ENCODE peak calls at places on chromosomes 4 and X, in six cellular contexts. J is MCF 10A, W is cardiac fibroblast, R is esophagus squamous epithelium, C is testis, N is MM.1S. X is an unnamed sample.

GRCh38 chr4:59518005-59518823 is 1681.9 kb upstream of the ADGRL3 start:
- DNase-seq in C (no peak), N (no peak), R (no peak), J (no peak), W (no peak), X (no peak)

GRCh38 chrX:27336466-27337091 is 126.6 kb downstream of the PPP4R3C start:
- DNase-seq in R (no peak), N (peak; percentile 50), J (peak; percentile 46), C (peak; percentile 55), W (peak; percentile 25), X (peak; percentile 43)

GRCh38 chr4:38371391-38371851 is 292.6 kb upstream of the KLF3 start:
- DNase-seq in R (no peak), N (no peak), W (peak; percentile 27), J (peak; percentile 16), C (no peak), X (no peak)

GRCh38 chrX:154429708-154430107 is 1.2 kb downstream of the ATP6AP1 start:
- DNase-seq in J (no peak), R (no peak), C (peak; percentile 44), N (no peak), W (no peak), X (no peak)

GRCh38 chr4:53152467-53152866 is 213.4 kb downstream of the SCFD2 start:
- DNase-seq in N (no peak), C (no peak), R (no peak), W (no peak), J (no peak), X (no peak)

GRCh38 chr4:3709846-3710441 is 56.2 kb upstream of the ADRA2C start:
- DNase-seq in N (no peak), W (no peak), R (no peak), J (no peak), C (peak; percentile 30), X (no peak)

GRCh38 chrX:1649623-1650022 is 34.8 kb downstream of the ASMT start:
- DNase-seq in W (no peak), R (no peak), N (no peak), C (no peak), J (no peak), X (no peak)

GRCh38 chrX:22652596-22652995 is 347.2 kb upstream of the DDX53 start:
- DNase-seq in W (peak; percentile 64), N (no peak), R (no peak), C (peak; percentile 22), J (peak; percentile 13), X (no peak)

GRCh38 chr4:14308229-14308651 is 680.7 kb upstream of the BOD1L1 start:
- DNase-seq in R (no peak), J (peak; percentile 90), N (no peak), W (no peak), C (peak; percentile 42), X (no peak)

GRCh38 chr4:140012688-140013087 is 141.3 kb downstream of the MAML3 start:
- DNase-seq in W (peak; percentile 92), R (no peak), C (peak; percentile 50), J (peak; percentile 86), N (peak; percentile 10), X (peak; percentile 56)

GRCh38 chr4:71009091-71009490 is 15.6 kb downstream of the DCK start:
- DNase-seq in C (no peak), R (no peak), J (no peak), N (no peak), W (peak; percentile 61), X (no peak)

GRCh38 chr4:54227261-54228063 is 1.6 kb upstream of the PDGFRA start:
- DNase-seq in J (no peak), C (peak; percentile 69), N (no peak), R (no peak), W (peak; percentile 86), X (peak; percentile 47)

GRCh38 chrX:49292400-49293362 is 10.8 kb upstream of the GAGE10 start:
- DNase-seq in W (no peak), N (no peak), J (no peak), R (no peak), C (no peak), X (no peak)

GRCh38 chr4:13544556-13545393 is 467 bp upstream of the NKX3-2 start:
- DNase-seq in W (peak; percentile 61), J (peak; percentile 78), C (peak; percentile 79), R (no peak), N (no peak), X (peak; percentile 89)

GRCh38 chr4:173564461-173564860 is 34.4 kb upstream of the HAND2 start:
- DNase-seq in R (no peak), W (no peak), C (no peak), N (no peak), J (no peak), X (no peak)

GRCh38 chrX:148573119-148573518 is 72.7 kb downstream of the AFF2 start:
- DNase-seq in R (no peak), J (no peak), W (no peak), C (no peak), N (no peak), X (no peak)

GRCh38 chr4:40908297-40908696 is 158.5 kb downstream of the NSUN7 start:
- DNase-seq in J (peak; percentile 59), R (no peak), W (no peak), C (no peak), N (no peak), X (no peak)

GRCh38 chr4:113223001-113223400 is 173.5 kb downstream of the ANK2 start:
- DNase-seq in W (peak; percentile 0), R (no peak), J (no peak), C (no peak), N (no peak), X (no peak)

GRCh38 chr4:113222006-113222405 is 172.6 kb downstream of the ANK2 start:
- DNase-seq in R (no peak), W (peak; percentile 22), J (no peak), C (no peak), N (no peak), X (no peak)

DNA sequence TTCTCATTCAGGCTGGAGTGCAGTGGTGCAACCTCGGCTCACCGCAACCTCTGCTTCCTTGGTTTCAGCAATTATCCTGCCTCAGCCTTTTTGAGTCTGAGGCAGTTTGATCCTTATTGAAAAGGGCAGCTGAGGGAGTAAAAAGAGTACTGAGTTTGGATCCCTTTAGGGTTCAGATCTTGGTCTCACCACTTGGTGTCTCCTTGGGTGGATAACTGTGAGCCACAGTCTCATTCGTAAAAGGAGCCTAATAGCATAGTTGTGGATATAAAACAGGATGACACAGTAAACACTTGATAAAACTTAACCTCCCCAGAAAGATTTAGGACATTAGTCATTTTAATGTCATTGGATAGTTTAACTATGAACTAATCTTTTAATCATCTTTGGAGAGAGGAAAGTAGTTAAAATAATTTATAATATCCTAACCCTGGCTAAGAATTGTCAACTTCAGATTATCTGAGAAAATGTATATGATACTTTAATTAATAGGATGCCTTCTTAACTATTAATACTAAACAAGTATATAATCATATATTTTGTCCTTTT is 173.1 kb downstream of the ANK2 start:
- DNase-seq in R (no peak), W (peak; percentile 36), C (no peak), J (no peak), N (no peak), X (no peak)
- TF ChIP-seq CTCF in R (no peak), W (no peak), C (no peak), J (no peak), N (no peak), X (no peak)

GRCh38 chrX:112769034-112769433 is 71.6 kb downstream of the AMOT start:
- DNase-seq in J (no peak), N (no peak), R (no peak), C (no peak), W (no peak), X (no peak)

GRCh38 chrX:112774142-112774541 is 66.5 kb downstream of the AMOT start:
- DNase-seq in N (no peak), J (no peak), W (no peak), C (no peak), R (no peak), X (no peak)

GRCh38 chrX:112766774-112767173 is 73.9 kb downstream of the AMOT start:
- DNase-seq in C (no peak), R (no peak), J (no peak), N (no peak), W (no peak), X (no peak)

DNA sequence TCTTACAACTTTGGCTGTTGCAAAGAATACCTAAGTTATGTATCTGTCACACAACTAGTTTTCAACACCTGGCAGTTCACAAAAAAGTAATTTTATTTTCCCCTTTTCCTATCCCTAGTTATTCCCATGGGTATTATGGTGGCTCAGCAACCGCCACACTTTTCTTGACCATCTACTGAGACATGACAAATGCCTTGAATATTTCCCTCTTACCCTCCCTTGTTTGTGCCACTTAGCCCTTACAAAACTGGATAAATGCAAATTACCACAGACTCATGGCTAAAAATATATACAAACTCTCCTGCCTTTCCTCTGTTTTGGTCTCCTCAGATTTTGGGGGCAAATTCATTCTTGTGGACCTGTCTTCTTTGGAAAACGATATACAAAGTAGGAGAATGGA is 72.1 kb downstream of the AMOT start:
- DNase-seq in N (no peak), W (no peak), J (no peak), R (no peak), C (no peak), X (no peak)
- TF ChIP-seq CTCF in N (no peak), W (no peak), J (no peak), R (no peak), C (no peak), X (no peak)

GRCh38 chrX:143648705-143649104 is 12.8 kb upstream of the SLITRK4 start:
- DNase-seq in C (no peak), J (peak; percentile 69), R (no peak), N (peak; percentile 81), W (no peak), X (peak; percentile 12)
- TF ChIP-seq CTCF in C (no peak), J (peak; percentile 9), R (no peak), N (peak; percentile 64), W (no peak), X (no peak)

GRCh38 chr4:17115546-17115945 is 217.1 kb upstream of the LDB2 start:
- DNase-seq in W (no peak), C (no peak), J (no peak), N (no peak), R (no peak), X (no peak)

GRCh38 chr4:17111436-17111835 is 213.0 kb upstream of the LDB2 start:
- DNase-seq in R (no peak), J (no peak), C (no peak), W (no peak), N (no peak), X (no peak)

GRCh38 chr4:17109126-17109525 is 210.7 kb upstream of the LDB2 start:
- DNase-seq in N (no peak), J (no peak), W (no peak), C (no peak), R (no peak), X (no peak)

GRCh38 chr4:17117746-17118145 is 219.3 kb upstream of the LDB2 start:
- DNase-seq in J (no peak), N (no peak), W (no peak), C (no peak), R (no peak), X (no peak)

DNA sequence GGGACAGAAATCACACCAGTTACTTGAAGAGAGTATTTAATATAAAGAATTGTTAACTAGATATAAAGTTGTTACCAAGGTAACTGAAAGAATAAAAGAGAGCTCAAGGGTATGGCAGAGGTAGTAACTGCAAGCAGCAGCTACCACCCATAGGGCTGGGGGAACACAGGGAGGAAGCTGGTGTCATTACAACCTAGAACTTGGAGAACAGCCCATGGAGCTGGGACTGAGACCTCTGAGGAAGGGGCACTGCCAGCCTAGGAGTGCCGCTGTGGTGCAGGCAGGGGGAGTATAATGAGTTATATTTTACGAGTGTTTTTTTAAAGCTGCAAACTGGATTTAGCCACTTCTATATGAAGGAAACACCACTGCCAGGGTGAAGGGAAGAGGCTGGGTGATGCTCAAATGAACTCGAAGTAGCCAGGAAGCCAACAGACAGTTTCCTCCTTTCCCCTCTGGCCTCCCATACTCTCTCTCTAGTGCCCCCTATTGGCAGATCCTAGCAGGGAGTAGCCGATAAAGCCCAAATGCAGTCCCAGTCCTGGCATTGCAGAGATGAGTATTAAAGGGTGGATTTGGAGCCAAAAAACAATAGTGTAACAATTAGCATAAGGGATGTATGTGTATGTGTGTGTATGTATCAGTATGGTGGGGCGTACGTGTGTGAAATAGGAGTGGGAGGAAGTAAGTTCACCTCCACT is 213.7 kb upstream of the LDB2 start:
- DNase-seq in C (peak; percentile 58), J (peak; percentile 63), R (no peak), W (peak; percentile 38), N (no peak), X (peak; percentile 61)
- TF ChIP-seq CTCF in C (no peak), J (peak; percentile 35), R (peak; percentile 46), W (peak; percentile 69), N (peak; percentile 37), X (peak; percentile 67)